ENCODE peak calls at places on chromosome 12, in ten cellular contexts. R, C, A, Z, N, Q, G, I, J and K are unnamed samples.

GRCh38 chr12:130204441-130204840 is 42.2 kb downstream of the FZD10 start:
- DNase-seq in R (no peak), C (no peak), A (no peak), Z (no peak), N (no peak), Q (no peak), G (no peak), I (no peak), J (no peak), K (no peak)

GRCh38 chr12:15966426-15966825 is 55.3 kb downstream of the DERA start:
- DNase-seq in R (no peak), C (no peak), A (no peak), Z (no peak), N (no peak), Q (no peak), G (no peak), I (peak; percentile 66), J (peak; percentile 12), K (no peak)

GRCh38 chr12:132229926-132230325 is 85.7 kb downstream of the NOC4L start:
- DNase-seq in R (no peak), C (no peak), A (no peak), Z (no peak), N (no peak), Q (no peak), G (no peak), I (no peak), J (no peak), K (no peak)

GRCh38 chr12:49874142-49874897 is 29.4 kb downstream of the FAIM2 start:
- DNase-seq in R (peak; percentile 25), C (no peak), A (no peak), Z (no peak), N (peak; percentile 86), Q (peak; percentile 19), G (no peak), I (no peak), J (no peak), K (no peak)

GRCh38 chr12:113292091-113292490 is 42.8 kb downstream of the SLC8B1 start:
- DNase-seq in R (no peak), C (no peak), A (no peak), Z (no peak), N (peak; percentile 45), Q (no peak), G (no peak), I (peak; percentile 26), J (no peak), K (no peak)

GRCh38 chr12:54214553-54215374 is 26.0 kb upstream of the SMUG1 start:
- DNase-seq in R (peak; percentile 93), C (peak; percentile 78), A (peak; percentile 84), Z (peak; percentile 92), N (peak; percentile 91), Q (peak; percentile 90), G (peak; percentile 94), I (peak; percentile 29), J (peak; percentile 90), K (peak; percentile 93)

GRCh38 chr12:62692884-62693283 is 226.3 kb downstream of the MON2 start:
- DNase-seq in R (no peak), C (no peak), A (no peak), Z (no peak), N (peak; percentile 30), Q (no peak), G (no peak), I (no peak), J (no peak), K (no peak)

GRCh38 chr12:40668095-40668494 is 24.1 kb upstream of the CNTN1 start:
- DNase-seq in R (no peak), C (peak; percentile 14), A (no peak), Z (no peak), N (no peak), Q (no peak), G (no peak), I (no peak), J (no peak), K (no peak)

GRCh38 chr12:49367381-49368239 is at the start of gene SPATS2:
- DNase-seq in R (peak; percentile 97), C (no peak), A (peak; percentile 92), Z (no peak), N (no peak), Q (peak; percentile 94), G (no peak), I (no peak), J (no peak), K (no peak)

GRCh38 chr12:119556830-119557229 is 36.7 kb upstream of the TMEM233 start:
- DNase-seq in R (no peak), C (no peak), A (no peak), Z (no peak), N (no peak), Q (no peak), G (no peak), I (no peak), J (no peak), K (no peak)

GRCh38 chr12:67634167-67634793 is 14.3 kb upstream of the DYRK2 start:
- DNase-seq in R (no peak), C (no peak), A (no peak), Z (no peak), N (no peak), Q (no peak), G (no peak), I (no peak), J (no peak), K (no peak)

GRCh38 chr12:113302925-113303640 is 31.8 kb downstream of the SLC8B1 start:
- DNase-seq in R (no peak), C (no peak), A (no peak), Z (no peak), N (no peak), Q (no peak), G (no peak), I (no peak), J (no peak), K (no peak)

DNA sequence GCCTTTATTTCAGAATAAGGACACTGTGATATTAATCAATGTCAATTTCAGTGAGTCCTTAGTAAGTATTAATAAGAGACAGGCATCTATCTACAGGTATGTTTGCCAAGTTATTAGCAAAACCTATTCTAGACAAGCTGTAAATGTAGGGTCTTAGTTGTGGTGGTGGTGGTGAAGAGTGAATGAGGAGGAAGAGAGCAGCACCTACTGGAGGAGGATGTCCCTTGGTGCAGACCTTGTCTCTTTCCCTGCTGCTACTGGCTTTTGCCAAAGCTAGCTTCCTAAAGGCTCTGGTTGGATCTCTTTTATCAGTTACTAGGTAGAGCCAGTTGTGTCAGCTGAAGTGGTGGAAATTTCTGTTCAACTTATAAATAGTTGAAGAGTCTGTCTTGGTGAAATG is 304.8 kb upstream of the ATP2B1 start:
- DNase-seq in R (no peak), C (no peak), A (no peak), Z (no peak), N (peak; percentile 38), Q (no peak), G (no peak), I (no peak), J (no peak), K (no peak)
- TF ChIP-seq CTCF in R (peak; percentile 26), C (no peak), A (no peak), Z (peak; percentile 15), N (peak; percentile 53), Q (no peak), G (peak; percentile 32), I (peak; percentile 14), J (peak; percentile 40), K (peak; percentile 36)

GRCh38 chr12:99935608-99936007 is 49.1 kb downstream of the ANKS1B start:
- DNase-seq in R (no peak), C (no peak), A (no peak), Z (no peak), N (no peak), Q (no peak), G (no peak), I (no peak), J (no peak), K (no peak)
- TF ChIP-seq CTCF in R (no peak), C (no peak), A (no peak), Z (no peak), N (no peak), Q (no peak), G (no peak), I (no peak), J (no peak), K (no peak)

GRCh38 chr12:51821423-51822260 is 26.9 kb downstream of the FIGNL2 start:
- DNase-seq in R (no peak), C (no peak), A (no peak), Z (peak; percentile 43), N (no peak), Q (peak; percentile 85), G (no peak), I (no peak), J (no peak), K (no peak)

GRCh38 chr12:51822261-51822616 is 26.3 kb downstream of the FIGNL2 start:
- DNase-seq in R (no peak), C (no peak), A (no peak), Z (no peak), N (no peak), Q (no peak), G (no peak), I (no peak), J (no peak), K (no peak)

GRCh38 chr12:51822956-51823355 is 25.6 kb downstream of the FIGNL2 start:
- DNase-seq in R (no peak), C (no peak), A (no peak), Z (no peak), N (no peak), Q (no peak), G (no peak), I (no peak), J (no peak), K (no peak)

GRCh38 chr12:51819851-51820720 is 28.4 kb downstream of the FIGNL2 start:
- DNase-seq in R (no peak), C (peak; percentile 67), A (no peak), Z (no peak), N (peak; percentile 25), Q (peak; percentile 82), G (no peak), I (no peak), J (no peak), K (no peak)

GRCh38 chr12:51820721-51821422 is 27.6 kb downstream of the FIGNL2 start:
- DNase-seq in R (peak; percentile 86), C (peak; percentile 82), A (no peak), Z (peak; percentile 84), N (peak; percentile 73), Q (peak; percentile 89), G (peak; percentile 77), I (no peak), J (peak; percentile 74), K (peak; percentile 73)
- TF ChIP-seq CTCF in R (peak; percentile 36), C (peak; percentile 88), A (no peak), Z (peak; percentile 62), N (peak; percentile 12), Q (peak; percentile 26), G (no peak), I (no peak), J (peak; percentile 46), K (peak; percentile 26)

GRCh38 chr12:128595609-128596008 is 228.1 kb downstream of the SLC15A4 start:
- DNase-seq in R (no peak), C (no peak), A (no peak), Z (no peak), N (no peak), Q (no peak), G (no peak), I (no peak), J (no peak), K (no peak)
- TF ChIP-seq CTCF in R (no peak), C (no peak), A (no peak), Z (no peak), N (no peak), Q (no peak), G (no peak), I (no peak), J (no peak), K (no peak)